ENCODE peak calls at places on chromosomes 11 and 22, in four cellular contexts. One of them, this sample, is unnamed.

GRCh38 chr11:111510311-111510710 is 1.9 kb downstream of the BTG4 start:
- DNase-seq in nucleus accumbens: no peak
- DNase-seq in HS-5: no peak
- DNase-seq in activated naive CD4-positive, alpha-beta T cell: no peak
- DNase-seq in this sample: no peak

GRCh38 chr11:8698917-8699441 is 16.4 kb downstream of the RPL27A start:
- DNase-seq in activated naive CD4-positive, alpha-beta T cell: no peak
- DNase-seq in HS-5: no peak
- DNase-seq in nucleus accumbens: no peak
- DNase-seq in this sample: no peak

GRCh38 chr22:23196165-23196564 is 15.9 kb downstream of the BCR start:
- DNase-seq in nucleus accumbens: no peak
- DNase-seq in activated naive CD4-positive, alpha-beta T cell: no peak
- DNase-seq in HS-5: no peak
- DNase-seq in this sample: no peak

GRCh38 chr11:134047586-134047999 is 21.3 kb upstream of the JAM3 start:
- DNase-seq in nucleus accumbens: peak
- DNase-seq in HS-5: peak
- DNase-seq in activated naive CD4-positive, alpha-beta T cell: no peak
- DNase-seq in this sample: no peak

GRCh38 chr22:42726811-42727210 is 6.1 kb upstream of the A4GALT start:
- DNase-seq in activated naive CD4-positive, alpha-beta T cell: no peak
- DNase-seq in nucleus accumbens: no peak
- DNase-seq in HS-5: no peak
- DNase-seq in this sample: no peak

GRCh38 chr11:63602296-63602695 is 11.9 kb downstream of the PLAAT3 start:
- DNase-seq in HS-5: no peak
- DNase-seq in nucleus accumbens: no peak
- DNase-seq in activated naive CD4-positive, alpha-beta T cell: no peak
- DNase-seq in this sample: no peak

GRCh38 chr11:102603576-102603975 is 21.6 kb downstream of the MMP20 start:
- DNase-seq in HS-5: no peak
- DNase-seq in nucleus accumbens: no peak
- DNase-seq in activated naive CD4-positive, alpha-beta T cell: no peak
- DNase-seq in this sample: no peak

GRCh38 chr11:20000393-20001134 is 159.7 kb downstream of the DBX1 start:
- DNase-seq in activated naive CD4-positive, alpha-beta T cell: no peak
- DNase-seq in HS-5: no peak
- DNase-seq in nucleus accumbens: peak
- DNase-seq in this sample: no peak

GRCh38 chr11:96051820-96052219 is 127.9 kb upstream of the MTMR2 start:
- DNase-seq in nucleus accumbens: no peak
- DNase-seq in activated naive CD4-positive, alpha-beta T cell: no peak
- DNase-seq in HS-5: no peak
- DNase-seq in this sample: no peak

GRCh38 chr11:62402226-62402625 is 16.6 kb upstream of the SCGB1A1 start:
- DNase-seq in nucleus accumbens: no peak
- DNase-seq in activated naive CD4-positive, alpha-beta T cell: peak
- DNase-seq in HS-5: no peak
- DNase-seq in this sample: peak

GRCh38 chr22:44544523-44545433 is 46.7 kb upstream of the RTL6 start:
- DNase-seq in HS-5: no peak
- DNase-seq in nucleus accumbens: no peak
- DNase-seq in activated naive CD4-positive, alpha-beta T cell: no peak
- DNase-seq in this sample: no peak

GRCh38 chr22:43481528-43482309 is 69.9 kb downstream of the MPPED1 start:
- DNase-seq in activated naive CD4-positive, alpha-beta T cell: no peak
- DNase-seq in HS-5: no peak
- DNase-seq in nucleus accumbens: no peak
- DNase-seq in this sample: no peak

GRCh38 chr11:44681698-44682097 is 45.1 kb upstream of the TSPAN18 start:
- DNase-seq in nucleus accumbens: no peak
- DNase-seq in activated naive CD4-positive, alpha-beta T cell: no peak
- DNase-seq in HS-5: peak
- DNase-seq in this sample: no peak

GRCh38 chr11:25423436-25424184 is 908.3 kb upstream of the ANO3 start:
- DNase-seq in HS-5: peak
- DNase-seq in nucleus accumbens: no peak
- DNase-seq in activated naive CD4-positive, alpha-beta T cell: no peak
- DNase-seq in this sample: no peak

GRCh38 chr22:48489551-48490512 is 1337.8 kb downstream of the BRD1 start:
- DNase-seq in nucleus accumbens: no peak
- DNase-seq in activated naive CD4-positive, alpha-beta T cell: no peak
- DNase-seq in HS-5: no peak
- DNase-seq in this sample: no peak

GRCh38 chr11:121421149-121421906 is 30.8 kb upstream of the SORL1 start:
- DNase-seq in nucleus accumbens: no peak
- DNase-seq in HS-5: no peak
- DNase-seq in activated naive CD4-positive, alpha-beta T cell: no peak
- DNase-seq in this sample: no peak

GRCh38 chr22:25170426-25170980 is 29.2 kb upstream of the CRYBB3 start:
- DNase-seq in activated naive CD4-positive, alpha-beta T cell: no peak
- DNase-seq in nucleus accumbens: no peak
- DNase-seq in HS-5: no peak
- DNase-seq in this sample: no peak

GRCh38 chr11:118714816-118715215 is 35.4 kb upstream of the TREH start:
- DNase-seq in HS-5: no peak
- DNase-seq in nucleus accumbens: no peak
- DNase-seq in activated naive CD4-positive, alpha-beta T cell: no peak
- DNase-seq in this sample: no peak

GRCh38 chr11:9574806-9575530 is 1.5 kb downstream of the WEE1 start:
- DNase-seq in nucleus accumbens: no peak
- DNase-seq in activated naive CD4-positive, alpha-beta T cell: no peak
- DNase-seq in HS-5: peak
- DNase-seq in this sample: no peak

GRCh38 chr11:87967459-87967858 is 207.8 kb downstream of the RAB38 start:
- DNase-seq in activated naive CD4-positive, alpha-beta T cell: no peak
- DNase-seq in HS-5: no peak
- DNase-seq in nucleus accumbens: no peak
- DNase-seq in this sample: no peak

GRCh38 chr11:86678823-86679222 is 6.4 kb upstream of the ME3 start:
- DNase-seq in activated naive CD4-positive, alpha-beta T cell: no peak
- DNase-seq in HS-5: no peak
- DNase-seq in nucleus accumbens: no peak
- DNase-seq in this sample: no peak

GRCh38 chr11:8289426-8290047 is 25.9 kb upstream of the LMO1 start:
- DNase-seq in nucleus accumbens: no peak
- DNase-seq in activated naive CD4-positive, alpha-beta T cell: no peak
- DNase-seq in HS-5: no peak
- DNase-seq in this sample: no peak

GRCh38 chr11:115518983-115519382 is 14.8 kb upstream of the CADM1 start:
- DNase-seq in activated naive CD4-positive, alpha-beta T cell: no peak
- DNase-seq in nucleus accumbens: no peak
- DNase-seq in HS-5: no peak
- DNase-seq in this sample: no peak

GRCh38 chr22:37832022-37832857 is 9.1 kb downstream of the GALR3 start:
- DNase-seq in HS-5: no peak
- DNase-seq in activated naive CD4-positive, alpha-beta T cell: no peak
- DNase-seq in nucleus accumbens: no peak
- DNase-seq in this sample: no peak

GRCh38 chr11:120539681-120540369 is 28.3 kb downstream of the GRIK4 start:
- DNase-seq in activated naive CD4-positive, alpha-beta T cell: no peak
- DNase-seq in nucleus accumbens: no peak
- DNase-seq in HS-5: peak
- DNase-seq in this sample: no peak

GRCh38 chr11:19498986-19499669 is 213.5 kb upstream of the NAV2 start:
- DNase-seq in activated naive CD4-positive, alpha-beta T cell: no peak
- DNase-seq in HS-5: peak
- DNase-seq in nucleus accumbens: no peak
- DNase-seq in this sample: no peak

GRCh38 chr22:44291265-44292006 is 21.3 kb downstream of the SHISAL1 start:
- DNase-seq in nucleus accumbens: no peak
- DNase-seq in activated naive CD4-positive, alpha-beta T cell: no peak
- DNase-seq in HS-5: no peak
- DNase-seq in this sample: no peak

GRCh38 chr11:114159802-114160588 is 100.5 kb downstream of the ZBTB16 start:
- DNase-seq in HS-5: peak
- DNase-seq in nucleus accumbens: peak
- DNase-seq in activated naive CD4-positive, alpha-beta T cell: peak
- DNase-seq in this sample: no peak

GRCh38 chr11:1706634-1707400 is 9.8 kb downstream of the KRTAP5-6 start:
- DNase-seq in nucleus accumbens: no peak
- DNase-seq in activated naive CD4-positive, alpha-beta T cell: no peak
- DNase-seq in HS-5: no peak
- DNase-seq in this sample: no peak

GRCh38 chr22:50306753-50307749 is at the start of gene PLXNB2:
- DNase-seq in activated naive CD4-positive, alpha-beta T cell: no peak
- DNase-seq in HS-5: no peak
- DNase-seq in nucleus accumbens: peak
- DNase-seq in this sample: peak

GRCh38 chr11:21794306-21794705 is 398.6 kb upstream of the ANO5 start:
- DNase-seq in HS-5: no peak
- DNase-seq in activated naive CD4-positive, alpha-beta T cell: no peak
- DNase-seq in nucleus accumbens: no peak
- DNase-seq in this sample: no peak

GRCh38 chr11:99260696-99261095 is 239.9 kb downstream of the CNTN5 start:
- DNase-seq in activated naive CD4-positive, alpha-beta T cell: no peak
- DNase-seq in nucleus accumbens: no peak
- DNase-seq in HS-5: peak
- DNase-seq in this sample: no peak

GRCh38 chr11:125091247-125091876 is 20.1 kb downstream of the TMEM218 start:
- DNase-seq in activated naive CD4-positive, alpha-beta T cell: no peak
- DNase-seq in nucleus accumbens: no peak
- DNase-seq in HS-5: peak
- DNase-seq in this sample: peak

GRCh38 chr11:21625982-21626381 is 566.9 kb upstream of the ANO5 start:
- DNase-seq in HS-5: no peak
- DNase-seq in nucleus accumbens: no peak
- DNase-seq in activated naive CD4-positive, alpha-beta T cell: no peak
- DNase-seq in this sample: no peak

GRCh38 chr11:42410251-42410956 is 901.4 kb upstream of the API5 start:
- DNase-seq in HS-5: no peak
- DNase-seq in nucleus accumbens: no peak
- DNase-seq in activated naive CD4-positive, alpha-beta T cell: no peak
- DNase-seq in this sample: no peak

GRCh38 chr11:1564535-1565172 is 7.4 kb downstream of the DUSP8 start:
- DNase-seq in HS-5: no peak
- DNase-seq in nucleus accumbens: peak
- DNase-seq in activated naive CD4-positive, alpha-beta T cell: no peak
- DNase-seq in this sample: peak

This sample was measured in D721Med.